ENCODE peak calls at places on chromosome 13, in four cellular contexts. One of them, this sample, is unnamed. For H3K4me1, the result is how much of the 10 kb centered on the place peaks cover.

GRCh38 chr13:51937320-51938290 is 73.6 kb downstream of the ATP7B start:
- DNase-seq in HCT116: no peak
- DNase-seq in heart right ventricle: no peak
- DNase-seq in upper lobe of right lung: no peak
- DNase-seq in this sample: no peak

GRCh38 chr13:89066868-89067466 is 1395.8 kb downstream of the SLITRK5 start:
- DNase-seq in HCT116: peak
- DNase-seq in heart right ventricle: no peak
- DNase-seq in upper lobe of right lung: no peak
- DNase-seq in this sample: no peak

GRCh38 chr13:66400292-66400691 is 829.8 kb downstream of the PCDH9 start:
- DNase-seq in upper lobe of right lung: no peak
- DNase-seq in heart right ventricle: no peak
- DNase-seq in HCT116: no peak
- DNase-seq in this sample: no peak

GRCh38 chr13:24693862-24694471 is 13.8 kb downstream of the ATP12A start:
- DNase-seq in heart right ventricle: no peak
- DNase-seq in upper lobe of right lung: peak
- DNase-seq in HCT116: peak
- DNase-seq in this sample: peak

GRCh38 chr13:50531917-50532899 is 311.3 kb downstream of the DLEU7 start:
- DNase-seq in heart right ventricle: no peak
- DNase-seq in HCT116: peak
- DNase-seq in upper lobe of right lung: no peak
- DNase-seq in this sample: no peak

GRCh38 chr13:60267498-60268202 is 103.9 kb upstream of the DIAPH3 start:
- DNase-seq in HCT116: no peak
- DNase-seq in upper lobe of right lung: no peak
- DNase-seq in heart right ventricle: no peak
- DNase-seq in this sample: no peak

GRCh38 chr13:104357174-104357573 is 1291.0 kb upstream of the SLC10A2 start:
- DNase-seq in upper lobe of right lung: no peak
- DNase-seq in heart right ventricle: no peak
- DNase-seq in HCT116: no peak
- DNase-seq in this sample: no peak

GRCh38 chr13:84609716-84610115 is 727.4 kb upstream of the SLITRK1 start:
- DNase-seq in upper lobe of right lung: no peak
- DNase-seq in HCT116: no peak
- DNase-seq in heart right ventricle: no peak
- DNase-seq in this sample: no peak

GRCh38 chr13:30129411-30129810 is 177.9 kb downstream of the KATNAL1 start:
- DNase-seq in HCT116: no peak
- DNase-seq in heart right ventricle: no peak
- DNase-seq in upper lobe of right lung: no peak
- DNase-seq in this sample: no peak

GRCh38 chr13:110536006-110536693 is 25.4 kb downstream of the RAB20 start:
- DNase-seq in heart right ventricle: no peak
- DNase-seq in HCT116: no peak
- DNase-seq in upper lobe of right lung: no peak
- DNase-seq in this sample: no peak

GRCh38 chr13:97257800-97258799 is 36.0 kb downstream of the MBNL2 start:
- DNase-seq in heart right ventricle: peak
- DNase-seq in upper lobe of right lung: no peak
- DNase-seq in HCT116: peak
- DNase-seq in this sample: peak

GRCh38 chr13:111184685-111185401 is 69.7 kb downstream of the ARHGEF7 start:
- DNase-seq in heart right ventricle: no peak
- DNase-seq in upper lobe of right lung: no peak
- DNase-seq in HCT116: no peak
- DNase-seq in this sample: no peak

GRCh38 chr13:83150616-83151307 is 731.5 kb downstream of the SLITRK1 start:
- DNase-seq in upper lobe of right lung: no peak
- DNase-seq in HCT116: no peak
- DNase-seq in heart right ventricle: no peak
- DNase-seq in this sample: no peak

GRCh38 chr13:98481511-98481951 is 95.4 kb downstream of the STK24 start:
- DNase-seq in heart right ventricle: no peak
- DNase-seq in upper lobe of right lung: no peak
- DNase-seq in HCT116: no peak
- DNase-seq in this sample: no peak

GRCh38 chr13:45417790-45418534 is at the start of gene SLC25A30:
- DNase-seq in heart right ventricle: peak
- DNase-seq in HCT116: peak
- DNase-seq in upper lobe of right lung: peak
- DNase-seq in this sample: peak

GRCh38 chr13:98909016-98909415 is 68.8 kb downstream of the DOCK9 start:
- DNase-seq in HCT116: no peak
- DNase-seq in heart right ventricle: no peak
- DNase-seq in upper lobe of right lung: no peak
- DNase-seq in this sample: peak

GRCh38 chr13:75407473-75407872 is 74.5 kb downstream of the TBC1D4 start:
- DNase-seq in heart right ventricle: no peak
- DNase-seq in HCT116: no peak
- DNase-seq in upper lobe of right lung: no peak
- DNase-seq in this sample: no peak

GRCh38 chr13:100306042-100306441 is 217.1 kb downstream of the PCCA start:
- DNase-seq in HCT116: no peak
- DNase-seq in heart right ventricle: no peak
- DNase-seq in upper lobe of right lung: no peak
- DNase-seq in this sample: no peak

GRCh38 chr13:46866150-46866549 is 30.7 kb downstream of the HTR2A start:
- DNase-seq in HCT116: no peak
- DNase-seq in upper lobe of right lung: peak
- DNase-seq in heart right ventricle: peak
- DNase-seq in this sample: no peak

GRCh38 chr13:28494537-28494860 is 429 bp downstream of the FLT1 start:
- DNase-seq in HCT116: no peak
- DNase-seq in upper lobe of right lung: peak
- DNase-seq in heart right ventricle: no peak
- DNase-seq in this sample: no peak

GRCh38 chr13:24187185-24187584 is 26.7 kb downstream of the SPATA13 start:
- DNase-seq in upper lobe of right lung: no peak
- DNase-seq in heart right ventricle: no peak
- DNase-seq in HCT116: no peak
- DNase-seq in this sample: no peak

GRCh38 chr13:79486433-79487188 is 5.7 kb downstream of the NDFIP2 start:
- DNase-seq in HCT116: no peak
- DNase-seq in heart right ventricle: no peak
- DNase-seq in upper lobe of right lung: no peak
- DNase-seq in this sample: no peak

GRCh38 chr13:79483302-79483701 is 2.3 kb downstream of the NDFIP2 start:
- DNase-seq in HCT116: no peak
- DNase-seq in upper lobe of right lung: no peak
- DNase-seq in heart right ventricle: no peak
- DNase-seq in this sample: peak

GRCh38 chr13:79482271-79482970 is 1.5 kb downstream of the NDFIP2 start:
- DNase-seq in HCT116: no peak
- DNase-seq in upper lobe of right lung: no peak
- DNase-seq in heart right ventricle: no peak
- DNase-seq in this sample: no peak

GRCh38 chr13:79485451-79485850 is 4.5 kb downstream of the NDFIP2 start:
- DNase-seq in HCT116: no peak
- DNase-seq in upper lobe of right lung: no peak
- DNase-seq in heart right ventricle: no peak
- DNase-seq in this sample: no peak

GRCh38 chr13:79485014-79485441 is 4.1 kb downstream of the NDFIP2 start:
- DNase-seq in heart right ventricle: no peak
- DNase-seq in upper lobe of right lung: no peak
- DNase-seq in HCT116: no peak
- DNase-seq in this sample: peak
- H3K27ac ChIP-seq in heart right ventricle: no peak
- H3K27ac ChIP-seq in upper lobe of right lung: no peak
- H3K27ac ChIP-seq in HCT116: no peak
- H3K27ac ChIP-seq in this sample: peak

DNA sequence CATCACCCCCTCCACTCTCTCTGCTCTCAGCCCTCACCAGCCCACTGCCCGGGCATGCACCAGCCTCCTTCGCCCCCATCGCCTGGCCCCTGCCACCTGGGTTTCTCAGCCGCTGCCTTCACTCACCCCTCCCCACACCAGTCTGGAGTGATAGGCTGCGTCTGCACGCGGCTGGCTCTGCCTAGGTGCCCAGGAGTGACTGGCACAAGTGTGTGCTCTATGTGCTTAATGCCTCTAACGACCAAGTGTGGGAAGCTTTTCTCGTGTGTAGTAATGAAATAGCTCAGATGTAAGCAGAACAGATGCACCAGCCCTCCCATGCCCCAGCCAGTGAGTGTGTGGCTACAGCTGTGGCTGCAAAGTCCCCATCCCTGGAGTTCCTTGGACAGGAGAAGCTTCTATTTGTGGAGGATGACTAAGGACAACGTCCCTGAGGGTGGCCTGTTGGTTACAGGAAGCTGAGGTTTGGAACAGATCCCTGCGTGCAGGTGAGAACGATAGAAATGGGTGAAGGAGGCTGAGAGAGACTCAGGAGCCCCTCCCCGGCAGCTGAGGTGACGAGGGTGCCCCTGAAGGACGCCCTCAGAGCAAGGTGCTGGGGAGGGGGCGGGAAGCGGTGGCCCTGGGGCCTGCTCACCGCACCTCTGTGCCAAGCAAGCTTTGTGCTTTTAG is 35.6 kb downstream of the ATP11A start:
- DNase-seq in heart right ventricle: no peak
- DNase-seq in HCT116: peak
- DNase-seq in upper lobe of right lung: peak
- DNase-seq in this sample: peak
- H3K4me1 ChIP-seq in heart right ventricle: half or more
- H3K4me1 ChIP-seq in HCT116: half or more
- H3K4me1 ChIP-seq in upper lobe of right lung: half or more
- H3K4me1 ChIP-seq in this sample: under half

GRCh38 chr13:48819889-48820288 is 155.8 kb upstream of the FNDC3A start:
- DNase-seq in heart right ventricle: no peak
- DNase-seq in HCT116: no peak
- DNase-seq in upper lobe of right lung: no peak
- DNase-seq in this sample: no peak

GRCh38 chr13:48816696-48817095 is 159.0 kb upstream of the FNDC3A start:
- DNase-seq in heart right ventricle: no peak
- DNase-seq in HCT116: no peak
- DNase-seq in upper lobe of right lung: no peak
- DNase-seq in this sample: no peak

GRCh38 chr13:48819376-48819775 is 156.3 kb upstream of the FNDC3A start:
- DNase-seq in upper lobe of right lung: no peak
- DNase-seq in heart right ventricle: no peak
- DNase-seq in HCT116: no peak
- DNase-seq in this sample: no peak

GRCh38 chr13:48818495-48818961 is 157.2 kb upstream of the FNDC3A start:
- DNase-seq in upper lobe of right lung: no peak
- DNase-seq in HCT116: no peak
- DNase-seq in heart right ventricle: no peak
- DNase-seq in this sample: no peak

GRCh38 chr13:48817166-48817802 is 158.4 kb upstream of the FNDC3A start:
- DNase-seq in heart right ventricle: no peak
- DNase-seq in HCT116: no peak
- DNase-seq in upper lobe of right lung: no peak
- DNase-seq in this sample: no peak
- H3K4me3 ChIP-seq in heart right ventricle: no peak
- H3K4me3 ChIP-seq in HCT116: no peak
- H3K4me3 ChIP-seq in upper lobe of right lung: no peak
- H3K4me3 ChIP-seq in this sample: no peak

GRCh38 chr13:27425918-27426630 is 1.7 kb downstream of the GTF3A start:
- DNase-seq in HCT116: peak
- DNase-seq in heart right ventricle: peak
- DNase-seq in upper lobe of right lung: peak
- DNase-seq in this sample: peak

GRCh38 chr13:27425151-27425917 is 915 bp downstream of the GTF3A start:
- DNase-seq in heart right ventricle: no peak
- DNase-seq in HCT116: no peak
- DNase-seq in upper lobe of right lung: no peak
- DNase-seq in this sample: no peak

GRCh38 chr13:27424246-27425150 is at the start of gene GTF3A:
- DNase-seq in HCT116: peak
- DNase-seq in upper lobe of right lung: peak
- DNase-seq in heart right ventricle: peak
- DNase-seq in this sample: peak

GRCh38 chr13:27428160-27428559 is 3.7 kb downstream of the GTF3A start:
- DNase-seq in upper lobe of right lung: no peak
- DNase-seq in HCT116: no peak
- DNase-seq in heart right ventricle: no peak
- DNase-seq in this sample: no peak

DNA sequence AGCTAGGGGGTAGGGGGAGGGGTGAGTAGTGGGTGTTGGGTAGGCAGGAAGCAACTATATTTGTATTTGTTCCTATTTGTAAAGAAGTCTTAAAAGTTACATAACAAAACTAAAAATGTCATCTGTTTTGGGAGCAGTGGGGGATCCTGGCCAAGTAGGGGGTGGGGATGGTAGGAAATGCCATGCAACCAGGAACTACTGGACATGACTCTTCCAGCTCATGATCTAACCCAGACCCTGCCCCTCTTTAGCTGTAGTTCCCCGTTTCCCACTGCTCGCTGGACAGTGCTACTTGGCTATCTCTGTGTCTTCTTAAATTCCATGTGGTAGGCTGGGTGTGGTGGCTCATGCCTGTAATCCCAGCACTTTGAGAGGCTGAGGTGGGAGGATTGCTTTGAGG is 3.2 kb downstream of the GTF3A start:
- DNase-seq in upper lobe of right lung: no peak
- DNase-seq in heart right ventricle: no peak
- DNase-seq in HCT116: no peak
- DNase-seq in this sample: no peak
- H3K27ac ChIP-seq in upper lobe of right lung: peak
- H3K27ac ChIP-seq in heart right ventricle: no peak
- H3K27ac ChIP-seq in HCT116: peak
- H3K27ac ChIP-seq in this sample: no peak